ENCODE peak calls at places on chromosomes 6 and 20, in ten cellular contexts. U is stomach, Y is GM23338, D is spleen, A is breast epithelium, J is HCT116, E is K562, M is upper lobe of left lung, Z is Panc1, N is GM12878. W is an unnamed sample. For H3K4me1, the result is how much of the 10 kb centered on the place peaks cover.

GRCh38 chr6:111809264-111809663 is 64.0 kb downstream of the FYN start:
- DNase-seq in U (no peak), Y (no peak), D (no peak), A (no peak), J (no peak), E (no peak), M (no peak), Z (no peak), N (no peak), W (no peak)

GRCh38 chr20:39631557-39631956 is 669.4 kb downstream of the DHX35 start:
- DNase-seq in U (no peak), Y (no peak), D (no peak), A (no peak), J (no peak), E (no peak), M (no peak), Z (no peak), N (no peak), W (no peak)

GRCh38 chr20:10715035-10715434 is 41.2 kb upstream of the JAG1 start:
- DNase-seq in U (no peak), Y (no peak), D (no peak), A (no peak), J (no peak), E (no peak), M (no peak), Z (no peak), N (no peak), W (no peak)

GRCh38 chr6:136927313-136927712 is 5.2 kb downstream of the SLC35D3 start:
- DNase-seq in U (no peak), Y (peak), D (no peak), A (no peak), J (peak), E (no peak), M (no peak), Z (peak), N (no peak), W (no peak)

GRCh38 chr6:139583420-139583819 is 209.0 kb upstream of the CITED2 start:
- DNase-seq in U (no peak), Y (no peak), D (no peak), A (no peak), J (no peak), E (no peak), M (no peak), Z (no peak), N (no peak), W (no peak)

GRCh38 chr6:158703840-158704822 is 54.3 kb downstream of the SYTL3 start:
- DNase-seq in U (peak), Y (peak), D (peak), A (peak), J (peak), E (peak), M (peak), Z (peak), N (no peak), W (peak)

GRCh38 chr20:53220482-53221307 is 248.5 kb downstream of the TSHZ2 start:
- DNase-seq in U (no peak), Y (no peak), D (no peak), A (no peak), J (no peak), E (no peak), M (no peak), Z (no peak), N (no peak), W (no peak)

GRCh38 chr6:96626749-96627353 is 63.9 kb downstream of the FHL5 start:
- DNase-seq in U (no peak), Y (peak), D (no peak), A (no peak), J (peak), E (peak), M (no peak), Z (no peak), N (peak), W (no peak)

GRCh38 chr20:21184810-21185209 is 58.9 kb downstream of the KIZ start:
- DNase-seq in U (no peak), Y (no peak), D (no peak), A (no peak), J (no peak), E (no peak), M (peak), Z (no peak), N (no peak), W (no peak)

GRCh38 chr6:89411269-89412070 is 603 bp downstream of the RRAGD start:
- DNase-seq in U (peak), Y (peak), D (peak), A (peak), J (no peak), E (peak), M (peak), Z (no peak), N (no peak), W (peak)

GRCh38 chr20:57043091-57043490 is 223.3 kb downstream of the BMP7 start:
- DNase-seq in U (no peak), Y (no peak), D (no peak), A (peak), J (no peak), E (no peak), M (no peak), Z (no peak), N (no peak), W (no peak)

GRCh38 chr20:35134472-35134871 is 12.7 kb downstream of the EDEM2 start:
- DNase-seq in U (no peak), Y (no peak), D (no peak), A (no peak), J (no peak), E (no peak), M (no peak), Z (no peak), N (no peak), W (no peak)

GRCh38 chr6:37256692-37257319 is 766 bp upstream of the TBC1D22B start:
- DNase-seq in U (no peak), Y (no peak), D (no peak), A (no peak), J (no peak), E (no peak), M (no peak), Z (no peak), N (no peak), W (no peak)

GRCh38 chr20:32450484-32451061 is 92.4 kb downstream of the ASXL1 start:
- DNase-seq in U (no peak), Y (no peak), D (peak), A (no peak), J (no peak), E (no peak), M (no peak), Z (no peak), N (no peak), W (no peak)

GRCh38 chr6:111601875-111602274 is 3.8 kb downstream of the TRAF3IP2 start:
- DNase-seq in U (peak), Y (no peak), D (no peak), A (no peak), J (no peak), E (no peak), M (peak), Z (no peak), N (no peak), W (peak)

GRCh38 chr6:39189915-39190544 is 39.2 kb downstream of the KCNK5 start:
- DNase-seq in U (peak), Y (peak), D (no peak), A (no peak), J (no peak), E (peak), M (peak), Z (no peak), N (no peak), W (peak)

GRCh38 chr6:149934249-149935156 is 7.3 kb upstream of the ULBP2 start:
- DNase-seq in U (peak), Y (peak), D (no peak), A (peak), J (peak), E (peak), M (peak), Z (peak), N (peak), W (peak)

GRCh38 chr20:6636209-6637159 is 131.0 kb upstream of the BMP2 start:
- DNase-seq in U (no peak), Y (peak), D (no peak), A (no peak), J (no peak), E (no peak), M (peak), Z (no peak), N (no peak), W (peak)

GRCh38 chr20:14712302-14712739 is 374.9 kb upstream of the FLRT3 start:
- DNase-seq in U (no peak), Y (peak), D (no peak), A (no peak), J (no peak), E (no peak), M (no peak), Z (peak), N (no peak), W (no peak)

GRCh38 chr6:147765541-147765940 is 257.1 kb downstream of the SAMD5 start:
- DNase-seq in U (no peak), Y (no peak), D (no peak), A (no peak), J (no peak), E (no peak), M (no peak), Z (no peak), N (no peak), W (no peak)

GRCh38 chr20:57341657-57342056 is 9.4 kb upstream of the RAE1 start:
- DNase-seq in U (no peak), Y (no peak), D (no peak), A (no peak), J (no peak), E (no peak), M (no peak), Z (no peak), N (no peak), W (no peak)

GRCh38 chr20:18252597-18253451 is 35.5 kb upstream of the ZNF133 start:
- DNase-seq in U (no peak), Y (no peak), D (no peak), A (peak), J (peak), E (no peak), M (peak), Z (no peak), N (no peak), W (no peak)

GRCh38 chr20:52234302-52235045 is 42.9 kb upstream of the ZFP64 start:
- DNase-seq in U (no peak), Y (no peak), D (no peak), A (no peak), J (no peak), E (no peak), M (no peak), Z (no peak), N (no peak), W (no peak)

GRCh38 chr6:143965503-143966171 is 42.4 kb downstream of the PLAGL1 start:
- DNase-seq in U (no peak), Y (no peak), D (no peak), A (no peak), J (no peak), E (no peak), M (no peak), Z (no peak), N (no peak), W (no peak)

GRCh38 chr6:4640139-4640538 is 136.1 kb upstream of the CDYL start:
- DNase-seq in U (no peak), Y (no peak), D (no peak), A (no peak), J (no peak), E (no peak), M (no peak), Z (peak), N (no peak), W (no peak)

GRCh38 chr6:52423448-52423847 is 3.3 kb downstream of the EFHC1 start:
- DNase-seq in U (no peak), Y (no peak), D (no peak), A (no peak), J (no peak), E (no peak), M (no peak), Z (no peak), N (no peak), W (no peak)

GRCh38 chr6:52418606-52419005 is 1.5 kb upstream of the EFHC1 start:
- DNase-seq in U (no peak), Y (no peak), D (no peak), A (no peak), J (no peak), E (no peak), M (no peak), Z (no peak), N (no peak), W (no peak)

GRCh38 chr6:52419809-52420667 is at the start of gene EFHC1:
- DNase-seq in U (peak), Y (peak), D (peak), A (peak), J (peak), E (peak), M (peak), Z (peak), N (peak), W (peak)

GRCh38 chr6:52422156-52422555 is 2.0 kb downstream of the EFHC1 start:
- DNase-seq in U (no peak), Y (no peak), D (no peak), A (no peak), J (no peak), E (no peak), M (no peak), Z (no peak), N (no peak), W (no peak)

GRCh38 chr6:52420668-52421358 is 671 bp downstream of the EFHC1 start:
- DNase-seq in U (no peak), Y (peak), D (peak), A (no peak), J (no peak), E (no peak), M (no peak), Z (no peak), N (no peak), W (peak)
- H3K4me1 ChIP-seq in U (under half), Y (under half), D (under half), A (under half), J (under half), E (under half), M (under half), Z (under half), N (under half), W (under half)

GRCh38 chr6:105431226-105431625 is 28.3 kb upstream of the PREP start:
- DNase-seq in U (no peak), Y (peak), D (no peak), A (no peak), J (peak), E (no peak), M (no peak), Z (no peak), N (no peak), W (no peak)
- TF ChIP-seq CTCF in U (no peak), Y (peak), D (no peak), A (peak), J (peak), E (peak), M (peak), Z (peak), N (peak), W (peak)

GRCh38 chr20:3686867-3687321 is 5.1 kb upstream of the ADAM33 start:
- DNase-seq in U (peak), Y (no peak), D (no peak), A (peak), J (no peak), E (no peak), M (peak), Z (no peak), N (no peak), W (peak)
- TF ChIP-seq POLR2AphosphoS5 in U (peak), Y (no peak), D (no peak), A (peak), J (no peak), E (no peak), M (peak), Z (no peak), N (no peak), W (peak)

GRCh38 chr6:13419826-13420225 is 67.6 kb downstream of the GFOD1 start:
- DNase-seq in U (no peak), Y (no peak), D (no peak), A (no peak), J (no peak), E (no peak), M (no peak), Z (no peak), N (no peak), W (no peak)
- H3K4me1 ChIP-seq in U (under half), Y (under half), D (under half), A (under half), J (under half), E (under half), M (half or more), Z (under half), N (under half), W (under half)

DNA sequence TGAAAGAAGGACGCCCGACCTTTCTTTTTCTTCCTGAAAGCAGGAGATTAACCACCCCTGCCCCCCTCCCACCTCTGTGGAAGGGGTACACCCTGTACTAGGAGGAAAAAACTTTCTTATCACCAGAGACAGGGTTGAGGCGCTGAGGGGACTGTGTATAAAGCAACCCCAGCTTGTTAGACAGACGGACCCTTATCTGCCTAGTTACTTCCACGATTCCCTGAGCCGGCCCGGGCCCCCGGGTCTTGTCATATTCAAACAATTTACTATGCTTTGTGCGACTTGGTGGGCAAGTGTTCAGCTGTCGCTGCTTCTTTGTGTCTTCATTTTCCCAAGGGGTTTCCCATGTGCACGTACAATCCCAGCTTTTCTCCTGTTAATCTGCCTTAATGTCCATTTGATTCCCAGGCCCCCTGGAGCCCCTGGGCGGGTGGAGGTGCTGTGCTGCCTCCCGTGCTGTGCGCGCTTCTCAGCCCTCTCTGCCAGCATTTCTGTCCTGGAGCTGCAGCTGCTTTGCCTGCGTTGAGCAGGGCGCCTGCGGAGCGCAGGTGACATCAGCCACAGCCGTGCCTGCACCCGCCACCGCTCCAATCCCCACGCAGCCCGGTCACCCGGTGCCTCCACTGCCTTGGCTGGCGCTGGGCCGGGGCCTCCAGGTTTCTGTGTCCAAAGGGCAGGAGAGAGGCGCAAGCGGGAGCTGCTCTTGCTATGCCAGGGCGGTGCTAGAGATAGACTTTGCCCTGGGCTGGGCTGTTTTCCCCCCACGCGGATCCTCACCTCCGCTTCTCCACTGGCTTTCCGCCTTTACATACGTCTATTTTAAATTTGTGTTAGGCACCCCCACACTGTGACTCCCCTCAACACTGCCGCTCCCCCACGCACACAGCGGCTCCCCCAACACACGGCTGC is 96.2 kb downstream of the TTLL2 start:
- DNase-seq in U (peak), Y (no peak), D (no peak), A (no peak), J (no peak), E (no peak), M (peak), Z (no peak), N (no peak), W (peak)
- TF ChIP-seq CTCF in U (no peak), Y (no peak), D (no peak), A (no peak), J (no peak), E (no peak), M (no peak), Z (no peak), N (no peak), W (no peak)

DNA sequence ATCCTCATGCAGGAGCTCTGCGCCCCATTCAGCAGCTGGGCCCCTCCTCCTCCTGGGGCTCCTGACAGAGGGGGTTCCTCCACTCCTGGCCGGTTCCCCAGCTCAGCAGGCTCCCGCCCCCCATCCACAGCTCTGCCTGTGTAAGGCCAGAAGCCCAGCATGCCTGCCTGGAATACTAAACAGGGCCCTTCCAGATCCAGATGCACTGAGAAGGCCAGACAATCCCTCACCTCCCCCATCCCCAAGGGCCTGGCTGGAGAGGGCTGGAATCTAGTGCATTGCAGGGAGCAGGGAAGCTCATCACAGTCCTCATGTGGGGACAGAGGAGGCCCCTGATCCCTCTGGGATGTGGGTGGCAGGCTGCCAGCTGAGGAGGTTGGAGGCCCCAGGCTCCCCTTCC is 93.2 kb downstream of the PTPRT start:
- DNase-seq in U (no peak), Y (no peak), D (no peak), A (no peak), J (no peak), E (no peak), M (no peak), Z (no peak), N (no peak), W (no peak)
- TF ChIP-seq POLR2AphosphoS5 in U (no peak), Y (no peak), D (no peak), A (no peak), J (no peak), E (no peak), M (no peak), Z (no peak), N (no peak), W (no peak)

GRCh38 chr20:36152266-36152665 is 2.3 kb upstream of the EPB41L1 start:
- DNase-seq in U (no peak), Y (no peak), D (no peak), A (no peak), J (no peak), E (no peak), M (no peak), Z (no peak), N (no peak), W (no peak)
- H3K4me1 ChIP-seq in U (under half), Y (under half), D (under half), A (under half), J (under half), E (under half), M (under half), Z (under half), N (under half), W (under half)

GRCh38 chr6:127547909-127548649 is 28.9 kb upstream of the C6orf58 start:
- DNase-seq in U (no peak), Y (peak), D (no peak), A (no peak), J (no peak), E (no peak), M (no peak), Z (no peak), N (no peak), W (no peak)
- TF ChIP-seq CTCF in U (no peak), Y (peak), D (no peak), A (no peak), J (peak), E (no peak), M (no peak), Z (peak), N (no peak), W (no peak)

DNA sequence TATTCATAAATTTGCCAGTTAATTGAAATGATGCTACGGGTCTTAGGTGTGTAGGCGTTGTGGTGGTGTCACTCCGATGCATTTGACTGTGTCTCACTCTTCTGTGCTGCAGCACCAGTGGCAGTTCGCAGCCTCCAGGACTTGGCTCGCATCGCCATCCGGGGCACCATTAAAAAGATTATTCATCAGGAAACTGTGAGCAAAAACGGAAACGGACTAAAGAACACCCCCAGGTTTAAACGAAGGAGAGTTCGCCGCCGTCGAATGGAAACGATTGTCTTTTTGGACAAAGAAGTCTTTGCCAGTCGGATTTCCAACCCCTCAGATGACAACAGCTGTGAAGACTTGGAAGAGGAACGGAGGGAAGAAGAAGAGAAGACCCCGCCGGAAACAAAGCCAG is 17.6 kb downstream of the PCMTD2 start:
- DNase-seq in U (no peak), Y (no peak), D (no peak), A (no peak), J (no peak), E (no peak), M (no peak), Z (no peak), N (no peak), W (no peak)
- TF ChIP-seq POLR2AphosphoS5 in U (no peak), Y (no peak), D (no peak), A (no peak), J (no peak), E (no peak), M (no peak), Z (no peak), N (no peak), W (no peak)

GRCh38 chr6:33317668-33318425 is at the start of gene ZBTB22:
- DNase-seq in U (peak), Y (peak), D (peak), A (peak), J (peak), E (peak), M (peak), Z (peak), N (peak), W (peak)

GRCh38 chr6:33316603-33317417 is 734 bp downstream of the ZBTB22 start:
- DNase-seq in U (no peak), Y (no peak), D (peak), A (no peak), J (no peak), E (no peak), M (no peak), Z (no peak), N (no peak), W (no peak)

GRCh38 chr6:33318426-33319073 is 1.0 kb upstream of the ZBTB22 start:
- DNase-seq in U (no peak), Y (no peak), D (no peak), A (no peak), J (no peak), E (no peak), M (no peak), Z (no peak), N (no peak), W (no peak)

GRCh38 chr6:33315753-33316602 is 1.6 kb downstream of the ZBTB22 start:
- DNase-seq in U (no peak), Y (no peak), D (no peak), A (no peak), J (no peak), E (no peak), M (no peak), Z (no peak), N (no peak), W (no peak)

DNA sequence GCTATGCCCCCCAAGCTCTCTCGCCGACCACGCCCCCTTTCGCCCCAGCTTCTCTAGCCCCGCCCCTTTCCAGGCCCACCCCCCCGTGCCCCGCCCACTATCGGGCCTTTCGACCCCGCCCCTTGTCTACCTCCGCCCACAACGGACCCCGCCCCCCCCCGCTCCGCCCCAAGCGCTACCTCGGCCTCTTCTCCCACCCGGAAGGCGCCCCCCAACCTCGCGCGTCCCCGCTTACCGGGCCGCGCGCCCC is 201 bp downstream of the ZBTB22 start:
- DNase-seq in U (no peak), Y (peak), D (no peak), A (no peak), J (no peak), E (peak), M (no peak), Z (no peak), N (no peak), W (no peak)
- H3K4me1 ChIP-seq in U (half or more), Y (under half), D (half or more), A (under half), J (under half), E (half or more), M (half or more), Z (half or more), N (under half), W (half or more)

W was measured in transverse colon.